ENCODE peak calls at places on chromosomes 6 and 20, in seven cellular contexts. I is uterus; U is endodermal cell; A is lower lobe of right lung; D is CD4-positive, alpha-beta memory T cell; Z is effector memory CD4-positive, alpha-beta T cell; N is hepatocyte. V is an unnamed sample. For H3K4me1, the result is how much of the 10 kb centered on the place peaks cover.

GRCh38 chr6:28648878-28649375 is 123.2 kb downstream of the GPX5 start:
- DNase-seq in I (no peak), U (no peak), A (no peak), D (no peak), Z (no peak), N (no peak), V (no peak)

GRCh38 chr6:146481527-146481926 is 62.1 kb upstream of the RAB32 start:
- DNase-seq in I (no peak), U (no peak), A (no peak), D (no peak), Z (no peak), N (no peak), V (no peak)

GRCh38 chr6:32835167-32835893 is 3.2 kb downstream of the TAP2 start:
- DNase-seq in I (no peak), U (no peak), A (no peak), D (no peak), Z (no peak), N (no peak), V (no peak)

GRCh38 chr6:135702955-135703499 is 148.5 kb upstream of the PDE7B start:
- DNase-seq in I (no peak), U (no peak), A (no peak), D (no peak), Z (no peak), N (no peak), V (no peak)

GRCh38 chr6:110331816-110332215 is 26.3 kb downstream of the METTL24 start:
- DNase-seq in I (peak), U (peak), A (no peak), D (no peak), Z (no peak), N (peak), V (no peak)

GRCh38 chr20:63957004-63957689 is 931 bp upstream of the UCKL1 start:
- DNase-seq in I (peak), U (peak), A (no peak), D (peak), Z (peak), N (peak), V (no peak)

GRCh38 chr20:45154183-45154582 is 20.5 kb upstream of the PI3 start:
- DNase-seq in I (no peak), U (no peak), A (no peak), D (no peak), Z (no peak), N (no peak), V (no peak)

GRCh38 chr6:125197795-125198269 is 44.3 kb downstream of the TPD52L1 start:
- DNase-seq in I (peak), U (peak), A (peak), D (no peak), Z (no peak), N (peak), V (peak)

GRCh38 chr6:26043389-26044139 is 43.7 kb upstream of the HFE start:
- DNase-seq in I (peak), U (no peak), A (peak), D (peak), Z (peak), N (no peak), V (peak)

GRCh38 chr20:6525447-6526303 is 241.8 kb upstream of the BMP2 start:
- DNase-seq in I (no peak), U (peak), A (no peak), D (no peak), Z (no peak), N (no peak), V (no peak)

GRCh38 chr20:24995741-24996448 is 3.3 kb upstream of the APMAP start:
- DNase-seq in I (no peak), U (peak), A (no peak), D (no peak), Z (no peak), N (no peak), V (no peak)

GRCh38 chr6:144559865-144560603 is 274.9 kb downstream of the UTRN start:
- DNase-seq in I (no peak), U (no peak), A (no peak), D (peak), Z (peak), N (peak), V (no peak)

GRCh38 chr6:86871681-86872080 is 65.6 kb upstream of the HTR1E start:
- DNase-seq in I (no peak), U (no peak), A (no peak), D (no peak), Z (no peak), N (no peak), V (no peak)

GRCh38 chr20:62056975-62057374 is 8.7 kb downstream of the TAF4 start:
- DNase-seq in I (no peak), U (no peak), A (no peak), D (no peak), Z (no peak), N (no peak), V (no peak)

GRCh38 chr6:65113581-65113980 is 593.4 kb downstream of the EYS start:
- DNase-seq in I (no peak), U (no peak), A (no peak), D (no peak), Z (no peak), N (no peak), V (no peak)

GRCh38 chr6:135054238-135054574 is 416 bp downstream of the HBS1L start:
- DNase-seq in I (no peak), U (no peak), A (no peak), D (no peak), Z (no peak), N (peak), V (no peak)

GRCh38 chr6:109632405-109632804 is 58.6 kb downstream of the AK9 start:
- DNase-seq in I (no peak), U (no peak), A (no peak), D (no peak), Z (no peak), N (no peak), V (no peak)

GRCh38 chr6:137692806-137693205 is 174.3 kb upstream of the TNFAIP3 start:
- DNase-seq in I (no peak), U (no peak), A (no peak), D (no peak), Z (no peak), N (no peak), V (no peak)

GRCh38 chr6:167791036-167791779 is 35.5 kb upstream of the AFDN start:
- DNase-seq in I (no peak), U (no peak), A (no peak), D (no peak), Z (no peak), N (peak), V (no peak)
- H3K27ac ChIP-seq in I (no peak), U (no peak), A (no peak), D (no peak), Z (no peak), N (peak), V (no peak)

DNA sequence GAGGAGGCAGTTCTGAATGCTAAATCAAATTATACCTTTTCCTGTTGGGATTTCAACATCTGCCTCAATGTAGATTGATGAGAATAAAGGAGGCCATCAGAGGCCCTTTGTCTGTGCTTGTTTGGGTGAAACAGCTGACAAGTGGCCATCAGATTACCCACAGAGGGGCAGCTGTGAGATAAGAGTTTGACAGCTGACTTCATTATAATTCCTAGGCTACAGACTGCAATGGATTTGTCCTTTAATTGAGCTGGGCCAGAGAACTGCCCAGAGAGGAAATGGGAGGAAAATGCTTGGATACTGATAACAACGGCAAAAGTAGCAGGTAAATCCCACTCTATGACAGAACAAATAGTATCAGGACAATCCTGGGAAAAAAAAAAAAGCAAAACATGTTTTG is 649.4 kb downstream of the HDGFL1 start:
- DNase-seq in I (no peak), U (peak), A (no peak), D (no peak), Z (no peak), N (no peak), V (no peak)
- H3K4me1 ChIP-seq in I (under half), U (under half), A (under half), D (under half), Z (under half), N (under half), V (under half)

GRCh38 chr20:38144608-38145093 is 20.4 kb downstream of the TGM2 start:
- DNase-seq in I (no peak), U (no peak), A (no peak), D (no peak), Z (no peak), N (no peak), V (no peak)
- H3K27ac ChIP-seq in I (peak), U (no peak), A (peak), D (no peak), Z (no peak), N (peak), V (peak)

DNA sequence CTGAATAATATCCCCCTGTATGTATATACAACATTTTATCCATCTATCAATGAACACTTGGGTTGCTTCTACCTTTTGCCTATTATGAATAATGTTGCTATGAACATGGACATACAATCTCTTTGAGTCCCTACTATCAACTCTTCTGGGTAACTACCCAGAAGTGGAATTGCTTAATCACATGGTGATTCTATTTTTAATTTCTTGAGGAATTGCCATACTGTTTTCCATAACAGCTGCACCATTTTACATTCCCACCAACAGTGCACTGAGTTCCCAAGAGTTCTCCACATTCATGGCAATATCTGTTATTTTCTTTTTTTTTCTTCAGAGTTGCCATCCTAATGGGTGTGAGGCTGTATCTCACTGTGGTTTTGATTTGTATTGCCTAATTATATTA is 88.3 kb downstream of the ZHX3 start:
- DNase-seq in I (no peak), U (no peak), A (no peak), D (no peak), Z (no peak), N (no peak), V (no peak)
- H3K4me1 ChIP-seq in I (under half), U (under half), A (under half), D (under half), Z (under half), N (under half), V (under half)

DNA sequence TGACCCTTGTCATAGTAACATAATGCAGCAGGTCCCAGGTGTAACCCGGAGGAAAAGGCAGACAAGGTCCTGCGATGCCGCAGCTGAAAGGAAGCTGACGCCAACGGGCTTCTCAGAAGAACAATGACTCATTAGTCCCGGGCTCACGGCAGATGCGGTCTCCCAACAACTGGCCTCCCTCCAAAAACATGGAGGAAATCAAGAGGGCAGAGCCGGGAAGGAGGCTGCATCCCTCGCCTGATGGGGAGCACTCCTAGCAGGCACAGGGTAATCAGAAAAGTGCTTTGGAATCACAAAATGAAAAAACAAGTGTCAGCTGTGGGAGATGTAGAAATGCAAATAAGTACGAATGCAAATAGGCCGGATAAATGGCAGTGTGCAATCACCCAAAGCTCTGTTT is 165.2 kb upstream of the AGPAT4 start:
- DNase-seq in I (peak), U (no peak), A (no peak), D (no peak), Z (no peak), N (no peak), V (no peak)
- H3K27ac ChIP-seq in I (no peak), U (no peak), A (no peak), D (no peak), Z (no peak), N (no peak), V (no peak)